ENCODE peak calls at places on chromosomes 13 and 19, in six cellular contexts. I is BE2C; V is CD8-positive, alpha-beta T cell; D is left ventricle myocardium inferior; Y is heart right ventricle; A is stomach. H is an unnamed sample.

GRCh38 chr13:93525087-93525486 is 298.5 kb downstream of the GPC6 start:
- DNase-seq in D (no peak), V (no peak), Y (no peak), I (no peak), A (no peak), H (no peak)

GRCh38 chr19:1151917-1152601 is 22.0 kb downstream of the SBNO2 start:
- DNase-seq in V (no peak), A (no peak), I (no peak), D (peak; percentile 52), Y (peak; percentile 61), H (no peak)

GRCh38 chr19:45305421-45305820 is 17.3 kb downstream of the CKM start:
- DNase-seq in V (no peak), A (no peak), D (no peak), Y (no peak), I (no peak), H (no peak)

GRCh38 chr19:10286803-10287737 is at the start of gene ICAM4:
- DNase-seq in D (peak; percentile 87), I (peak; percentile 75), A (peak; percentile 81), Y (peak; percentile 90), V (no peak), H (no peak)

GRCh38 chr19:18020212-18021067 is 12.5 kb downstream of the ARRDC2 start:
- DNase-seq in V (no peak), A (peak; percentile 95), D (peak; percentile 96), I (no peak), Y (peak; percentile 95), H (no peak)

GRCh38 chr19:35533822-35534521 is 716 bp downstream of the GAPDHS start:
- DNase-seq in D (no peak), Y (peak; percentile 35), A (peak; percentile 55), I (no peak), V (peak; percentile 70), H (no peak)

GRCh38 chr13:32125221-32125621 is 93.6 kb downstream of the FRY start:
- DNase-seq in V (no peak), D (no peak), A (no peak), I (no peak), Y (no peak), H (no peak)

GRCh38 chr13:80727321-80727975 is 386.5 kb upstream of the SPRY2 start:
- DNase-seq in I (no peak), V (no peak), A (no peak), Y (no peak), D (no peak), H (no peak)

GRCh38 chr19:2977001-2977685 is at the start of gene TLE6:
- DNase-seq in Y (peak; percentile 97), A (peak; percentile 97), V (peak; percentile 93), D (peak; percentile 97), I (peak; percentile 99), H (peak; percentile 77)

GRCh38 chr13:90445179-90445578 is 902.3 kb upstream of the MIR17HG start:
- DNase-seq in D (no peak), I (no peak), V (no peak), Y (no peak), A (no peak), H (peak; percentile 79)

GRCh38 chr13:37395544-37395943 is 203.0 kb downstream of the POSTN start:
- DNase-seq in A (no peak), V (no peak), Y (no peak), D (no peak), I (no peak), H (no peak)

GRCh38 chr19:12956446-12957388 is at the start of gene GADD45GIP1:
- DNase-seq in V (peak; percentile 88), I (peak; percentile 90), D (peak; percentile 83), A (peak; percentile 79), Y (peak; percentile 84), H (no peak)

GRCh38 chr13:27792393-27793218 is at the start of gene GSX1:
- DNase-seq in Y (peak; percentile 64), V (peak; percentile 57), D (peak; percentile 63), I (no peak), A (peak; percentile 72), H (no peak)

GRCh38 chr13:33194820-33195692 is 90.5 kb downstream of the STARD13 start:
- DNase-seq in I (peak; percentile 79), V (no peak), A (peak; percentile 30), D (no peak), Y (no peak), H (peak; percentile 79)

GRCh38 chr19:1767464-1767933 is 14.2 kb downstream of the ONECUT3 start:
- DNase-seq in A (peak; percentile 51), I (peak; percentile 68), V (peak; percentile 80), Y (peak; percentile 48), D (peak; percentile 33), H (no peak)

GRCh38 chr19:48553676-48554384 is 1.9 kb downstream of the SULT2B1 start:
- DNase-seq in V (no peak), I (peak; percentile 36), Y (peak; percentile 15), D (no peak), A (peak; percentile 45), H (no peak)

GRCh38 chr13:101447852-101448251 is 4.6 kb upstream of the ITGBL1 start:
- DNase-seq in D (no peak), Y (no peak), I (no peak), V (no peak), A (no peak), H (no peak)

GRCh38 chr13:111855786-111856185 is 211.2 kb upstream of the SOX1 start:
- DNase-seq in Y (no peak), A (no peak), D (no peak), V (no peak), I (no peak), H (no peak)

GRCh38 chr19:43789029-43789428 is 8.3 kb upstream of the KCNN4 start:
- DNase-seq in V (no peak), Y (no peak), A (no peak), I (no peak), D (no peak), H (no peak)

GRCh38 chr13:33392794-33393371 is 107.3 kb upstream of the STARD13 start:
- DNase-seq in I (no peak), A (no peak), Y (no peak), D (no peak), V (no peak), H (no peak)

GRCh38 chr13:109733550-109733949 is 52.8 kb downstream of the IRS2 start:
- DNase-seq in Y (no peak), D (no peak), A (no peak), I (no peak), V (no peak), H (no peak)

GRCh38 chr13:109734002-109734785 is 52.2 kb downstream of the IRS2 start:
- DNase-seq in V (no peak), A (no peak), Y (no peak), I (peak; percentile 38), D (no peak), H (no peak)

GRCh38 chr13:109728061-109728460 is 58.3 kb downstream of the IRS2 start:
- DNase-seq in D (no peak), I (no peak), V (no peak), Y (no peak), A (no peak), H (no peak)

GRCh38 chr13:109729031-109729870 is 57.1 kb downstream of the IRS2 start:
- DNase-seq in D (no peak), Y (no peak), V (no peak), A (no peak), I (no peak), H (no peak)

DNA sequence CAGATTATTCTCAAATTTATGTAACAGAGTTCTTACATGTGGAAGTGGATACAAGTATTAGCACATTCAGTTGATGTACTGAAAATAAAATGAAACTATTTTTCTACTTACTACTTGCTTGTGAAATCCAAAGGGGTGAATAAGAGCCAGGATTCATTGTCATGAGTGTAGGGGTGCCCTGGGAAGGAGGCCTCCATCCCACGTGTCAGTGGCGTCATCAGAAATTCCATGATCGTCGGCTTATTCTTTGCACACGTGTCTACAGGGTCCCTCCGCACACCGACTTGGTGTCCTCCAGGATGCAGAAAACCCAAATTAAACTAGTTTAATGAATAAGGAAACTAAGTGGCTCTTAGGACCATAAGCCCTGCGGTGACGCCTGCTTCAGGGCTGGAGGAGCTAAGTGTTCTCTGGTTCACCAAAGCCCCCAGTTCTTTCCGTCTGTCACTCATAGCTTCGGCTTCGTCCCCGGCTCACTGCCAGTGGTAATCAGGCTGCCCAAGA is 55.5 kb downstream of the IRS2 start:
- DNase-seq in Y (no peak), D (no peak), A (no peak), I (no peak), V (no peak), H (no peak)
- H3K9me3 ChIP-seq in Y (no peaks in the 10 kb centered on the region), D (no peaks in the 10 kb centered on the region), A (no peaks in the 10 kb centered on the region), I (no peaks in the 10 kb centered on the region), V (no peaks in the 10 kb centered on the region), H (peaks cover 14% of the 10 kb centered on the region)

GRCh38 chr19:38792250-38793111 is 3.5 kb downstream of the LGALS7B start:
- DNase-seq in A (peak; percentile 39), D (peak; percentile 60), V (peak; percentile 62), I (no peak), Y (peak; percentile 67), H (no peak)
- TF ChIP-seq CTCF in A (peak; percentile 28), D (peak; percentile 63), V (no peak), I (no peak), Y (peak; percentile 22), H (peak; percentile 20)

DNA sequence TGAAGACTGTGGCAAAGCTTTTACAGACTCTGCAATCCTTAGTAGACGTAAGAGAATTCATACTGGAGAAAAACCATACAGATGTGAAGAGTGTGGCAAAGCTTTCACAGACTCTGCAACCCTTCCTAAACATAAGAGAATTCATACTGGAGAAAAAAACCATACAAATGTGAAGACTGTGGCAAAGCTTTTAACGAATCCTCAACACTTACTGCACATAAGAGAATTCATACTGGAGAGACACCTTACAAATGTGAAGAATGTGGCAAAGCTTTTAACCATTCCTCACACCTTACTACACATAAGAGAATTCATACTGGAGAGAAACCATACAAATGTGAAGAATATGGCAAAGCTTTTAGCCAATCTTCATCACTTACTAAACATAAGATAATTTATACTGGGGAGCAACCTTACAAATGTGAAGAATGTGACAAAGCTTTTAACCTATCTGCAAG is 50.1 kb upstream of the ZNF98 start:
- DNase-seq in A (no peak), V (no peak), Y (no peak), I (no peak), D (no peak), H (no peak)
- H3K9me3 ChIP-seq in A (peaks cover 100% of the 10 kb centered on the region), V (peaks cover 39% of the 10 kb centered on the region), Y (peaks cover 18% of the 10 kb centered on the region), I (no peaks in the 10 kb centered on the region), D (peaks cover 100% of the 10 kb centered on the region), H (peaks cover 20% of the 10 kb centered on the region)

GRCh38 chr19:8248348-8249328 is 39.5 kb downstream of the CERS4 start:
- DNase-seq in V (no peak), D (no peak), Y (no peak), A (no peak), I (no peak), H (no peak)

GRCh38 chr19:8253678-8254077 is 44.5 kb downstream of the CERS4 start:
- DNase-seq in D (no peak), Y (no peak), A (no peak), I (no peak), V (no peak), H (no peak)

GRCh38 chr19:8250596-8250995 is 41.4 kb downstream of the CERS4 start:
- DNase-seq in D (no peak), I (no peak), Y (no peak), V (no peak), A (no peak), H (no peak)

GRCh38 chr19:8252922-8253589 is 43.9 kb downstream of the CERS4 start:
- DNase-seq in A (peak; percentile 87), I (peak; percentile 86), Y (peak; percentile 89), D (peak; percentile 85), V (peak; percentile 91), H (peak; percentile 38)

DNA sequence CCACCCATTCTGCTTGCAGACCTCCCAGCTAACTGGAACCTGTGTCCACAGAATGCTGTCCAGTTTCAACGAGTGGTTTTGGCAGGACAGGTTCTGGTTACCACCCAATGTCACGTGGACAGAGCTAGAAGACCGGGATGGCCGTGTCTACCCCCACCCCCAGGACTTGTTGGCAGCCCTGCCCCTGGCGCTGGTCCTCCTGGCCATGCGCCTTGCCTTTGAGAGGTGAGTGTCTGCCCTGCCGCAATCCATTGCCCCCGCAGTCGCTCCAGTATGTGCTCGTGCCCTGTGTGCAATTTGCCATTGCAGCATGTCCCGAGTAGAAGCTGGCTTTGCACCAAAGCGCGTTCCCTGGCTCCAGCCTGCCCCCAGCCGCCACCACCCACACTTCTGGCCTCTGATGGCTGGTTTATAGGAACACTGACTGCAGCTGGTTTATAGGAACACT is 41.9 kb downstream of the CERS4 start:
- DNase-seq in A (peak; percentile 91), Y (peak; percentile 83), D (peak; percentile 89), I (no peak), V (no peak), H (no peak)
- TF ChIP-seq CTCF in A (no peak), Y (peak; percentile 41), D (peak; percentile 45), I (no peak), V (no peak), H (no peak)

H was measured in AG04450.